ENCODE peak calls at places on chromosomes 7 and 10, in nine cellular contexts. G, M, H, S, V, N, T, D and I are unnamed samples.

GRCh38 chr7:46215987-46216567 is 295.0 kb upstream of the IGFBP3 start:
- DNase-seq in T (no peak), H (peak), N (no peak), V (peak), G (peak), S (peak), D (no peak), M (no peak), I (peak)

GRCh38 chr7:94803821-94804220 is 103.6 kb upstream of the PPP1R9A start:
- DNase-seq in S (no peak), G (no peak), N (no peak), T (no peak), H (no peak), M (no peak), V (no peak), D (no peak), I (no peak)

GRCh38 chr7:92754756-92755581 is 81.4 kb downstream of the CDK6 start:
- DNase-seq in N (no peak), G (no peak), D (no peak), S (no peak), M (no peak), T (no peak), V (no peak), H (no peak), I (no peak)

GRCh38 chr7:150974468-150975391 is 3.4 kb downstream of the KCNH2 start:
- DNase-seq in M (peak), V (no peak), S (no peak), N (peak), D (peak), G (peak), H (no peak), T (peak), I (peak)

GRCh38 chr10:80081801-80082750 is 3.6 kb downstream of the TMEM254 start:
- DNase-seq in N (no peak), M (peak), H (peak), T (no peak), D (peak), G (no peak), S (peak), V (no peak), I (no peak)

GRCh38 chr7:149474309-149475120 is 13.7 kb upstream of the ZNF777 start:
- DNase-seq in S (no peak), H (no peak), M (no peak), G (no peak), T (no peak), V (no peak), D (no peak), N (no peak), I (no peak)

GRCh38 chr7:1725199-1725701 is 55.2 kb downstream of the ELFN1 start:
- DNase-seq in V (no peak), H (peak), M (no peak), N (no peak), S (no peak), D (no peak), G (peak), T (no peak), I (peak)

GRCh38 chr10:33377658-33378025 is 43.2 kb upstream of the NRP1 start:
- DNase-seq in M (no peak), T (no peak), V (no peak), D (peak), S (no peak), N (no peak), H (peak), G (no peak), I (no peak)

GRCh38 chr7:39595102-39595620 is 28.2 kb upstream of the RALA start:
- DNase-seq in N (no peak), M (no peak), D (peak), T (no peak), G (no peak), V (no peak), H (no peak), S (no peak), I (no peak)

GRCh38 chr7:2215851-2216250 is 16.9 kb downstream of the MAD1L1 start:
- DNase-seq in M (no peak), T (no peak), G (no peak), D (no peak), N (no peak), S (no peak), H (no peak), V (no peak), I (peak)

GRCh38 chr10:92757066-92757716 is 67.4 kb downstream of the HHEX start:
- DNase-seq in H (peak), D (peak), G (peak), T (peak), M (peak), V (no peak), N (peak), S (peak), I (peak)

GRCh38 chr7:71925663-71926062 is 486.5 kb downstream of the CALN1 start:
- DNase-seq in H (no peak), M (peak), N (no peak), T (peak), D (no peak), G (peak), S (peak), V (no peak), I (no peak)

GRCh38 chr10:109701583-109702215 is 221.6 kb downstream of the XPNPEP1 start:
- DNase-seq in V (no peak), T (no peak), H (no peak), G (no peak), D (no peak), N (no peak), S (no peak), M (no peak), I (no peak)

GRCh38 chr10:97333351-97333600 is 1.3 kb downstream of the FRAT2 start:
- DNase-seq in H (no peak), T (peak), V (no peak), G (peak), N (no peak), S (peak), M (peak), D (peak), I (peak)

GRCh38 chr10:112744525-112744924 is 205.5 kb upstream of the TCF7L2 start:
- DNase-seq in S (no peak), N (no peak), G (no peak), D (no peak), T (no peak), M (no peak), H (no peak), V (no peak), I (no peak)

GRCh38 chr10:17910144-17910789 is 41.5 kb upstream of the SLC39A12 start:
- DNase-seq in M (peak), T (peak), V (peak), H (peak), G (peak), D (peak), N (peak), S (peak), I (peak)

GRCh38 chr7:139657749-139658148 is 120.0 kb downstream of the HIPK2 start:
- DNase-seq in M (no peak), S (no peak), N (no peak), G (no peak), T (no peak), D (no peak), V (no peak), H (no peak), I (no peak)

GRCh38 chr10:104548090-104548489 is 93.0 kb upstream of the SORCS3 start:
- DNase-seq in M (no peak), V (peak), S (peak), G (peak), N (no peak), H (peak), T (no peak), D (peak), I (no peak)

GRCh38 chr7:128131115-128131514 is 99.9 kb upstream of the LRRC4 start:
- DNase-seq in V (no peak), G (no peak), H (no peak), S (no peak), M (no peak), N (no peak), T (no peak), D (no peak), I (no peak)

GRCh38 chr10:104262055-104262454 is 6.9 kb upstream of the GSTO2 start:
- DNase-seq in H (no peak), S (peak), T (no peak), G (no peak), V (no peak), M (no peak), D (no peak), N (no peak), I (no peak)

GRCh38 chr7:106840342-106840741 is 24.7 kb upstream of the PIK3CG start:
- DNase-seq in S (peak), H (peak), N (peak), V (no peak), G (peak), M (no peak), D (peak), T (no peak), I (peak)

GRCh38 chr10:51926336-51926735 is 226.9 kb upstream of the CSTF2T start:
- DNase-seq in V (no peak), N (no peak), T (no peak), H (no peak), D (no peak), M (no peak), S (no peak), G (no peak), I (no peak)

GRCh38 chr10:93437946-93438795 is 44.0 kb downstream of the MYOF start:
- DNase-seq in M (peak), T (no peak), G (peak), V (no peak), S (peak), H (peak), D (peak), N (no peak), I (peak)

GRCh38 chr7:1738956-1739355 is 68.9 kb downstream of the ELFN1 start:
- DNase-seq in T (no peak), D (no peak), V (no peak), H (no peak), S (no peak), G (no peak), N (no peak), M (no peak), I (no peak)

GRCh38 chr10:59245751-59246150 is 69.3 kb downstream of the PHYHIPL start:
- DNase-seq in N (no peak), M (no peak), S (no peak), G (no peak), H (no peak), V (no peak), D (no peak), T (no peak), I (no peak)

GRCh38 chr10:118310822-118311221 is 31.3 kb downstream of the FAM204A start:
- DNase-seq in V (no peak), H (no peak), N (no peak), G (no peak), S (no peak), D (peak), M (no peak), T (no peak), I (no peak)

GRCh38 chr10:47299989-47300931 is at the start of gene GDF10:
- DNase-seq in D (no peak), N (no peak), M (no peak), H (no peak), V (peak), S (peak), T (no peak), G (peak), I (no peak)

GRCh38 chr10:47369251-47369894 is 14.7 kb downstream of the ZNF488 start:
- DNase-seq in S (no peak), M (no peak), T (no peak), H (no peak), N (no peak), D (no peak), G (no peak), V (no peak), I (peak)

GRCh38 chr7:7967909-7968543 is 570 bp upstream of the GLCCI1 start:
- DNase-seq in T (no peak), S (no peak), N (no peak), V (no peak), G (peak), M (no peak), D (no peak), H (no peak), I (peak)
- H3K27ac ChIP-seq in T (peak), S (no peak), N (peak), V (no peak), G (no peak), M (no peak), D (peak), H (peak), I (peak)

GRCh38 chr7:42858570-42858969 is 53.3 kb downstream of the C7orf25 start:
- DNase-seq in V (no peak), N (no peak), M (peak), G (no peak), H (peak), S (no peak), D (peak), T (no peak), I (peak)
- H3K4me2 ChIP-seq in V (no peak), N (no peak), M (no peak), G (no peak), H (peak), S (no peak), D (no peak), T (no peak), I (no peak)

DNA sequence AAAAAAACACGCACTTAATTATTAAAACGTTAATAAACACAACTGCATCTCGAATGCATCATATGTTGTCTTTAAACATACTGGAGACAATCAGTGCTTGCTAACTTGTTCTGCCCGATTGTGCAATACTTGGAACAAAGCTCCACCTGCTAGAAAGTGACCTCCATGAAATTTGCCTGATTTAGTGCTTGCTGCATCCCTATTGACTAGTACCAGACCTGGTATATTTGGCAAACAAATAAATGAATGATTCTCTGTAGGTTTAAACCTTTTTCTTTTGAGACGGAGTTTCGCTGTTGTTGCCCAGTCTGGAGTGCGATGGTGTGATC is 6.2 kb downstream of the BZW2 start:
- DNase-seq in D (no peak), V (no peak), G (no peak), M (no peak), T (no peak), H (no peak), S (no peak), N (no peak), I (no peak)
- H3K4me3 ChIP-seq in D (no peak), V (no peak), G (no peak), M (no peak), T (no peak), H (no peak), S (no peak), N (no peak), I (no peak)

GRCh38 chr7:120741371-120742042 is 116.4 kb downstream of the TSPAN12 start:
- DNase-seq in S (no peak), N (no peak), H (no peak), M (no peak), T (no peak), V (no peak), G (no peak), D (no peak), I (no peak)
- H3K27ac ChIP-seq in S (no peak), N (no peak), H (no peak), M (no peak), T (no peak), V (no peak), G (no peak), D (no peak), I (no peak)

GRCh38 chr7:55657654-55658053 is 85.4 kb upstream of the VOPP1 start:
- DNase-seq in D (no peak), H (no peak), M (no peak), S (peak), T (no peak), G (no peak), N (no peak), V (no peak), I (no peak)
- H3K4me2 ChIP-seq in D (no peak), H (no peak), M (no peak), S (no peak), T (no peak), G (no peak), N (no peak), V (no peak), I (no peak)

GRCh38 chr7:134781171-134781570 is 1.7 kb downstream of the CALD1 start:
- DNase-seq in H (no peak), N (no peak), V (no peak), G (no peak), T (no peak), M (no peak), S (no peak), D (no peak), I (no peak)
- H3K4me3 ChIP-seq in H (peak), N (no peak), V (no peak), G (peak), T (no peak), M (peak), S (no peak), D (peak), I (peak)

DNA sequence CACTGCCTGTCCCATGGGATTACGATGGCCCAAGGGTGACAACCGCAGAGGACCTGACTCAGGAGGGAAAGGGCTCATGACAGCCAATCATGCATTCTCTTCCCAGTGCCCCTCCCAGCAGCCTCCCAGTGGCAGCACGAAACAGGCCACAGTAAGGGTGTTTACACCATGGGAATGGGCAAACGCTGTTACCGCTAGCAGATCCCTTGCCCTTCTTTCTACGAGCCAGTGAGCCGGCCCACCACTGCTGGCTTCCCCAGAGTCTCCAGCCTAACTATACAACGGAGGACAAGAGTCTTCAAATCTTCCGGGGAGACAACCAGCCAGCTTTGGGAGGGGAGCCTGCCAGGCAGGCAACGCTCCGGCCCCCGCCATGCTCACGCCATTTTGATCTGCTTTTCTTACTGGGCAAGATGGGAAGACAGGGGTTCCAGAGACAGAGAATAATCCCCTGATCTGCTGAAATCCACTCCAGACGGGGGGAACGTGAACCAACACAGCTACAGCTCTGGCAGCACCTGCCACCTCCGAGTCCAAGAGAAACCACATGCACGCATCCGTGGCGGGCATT is 69.8 kb downstream of the SLC29A4 start:
- DNase-seq in G (no peak), T (no peak), V (no peak), N (no peak), S (no peak), H (no peak), M (no peak), D (no peak), I (peak)
- H3K27ac ChIP-seq in G (no peak), T (no peak), V (no peak), N (no peak), S (no peak), H (no peak), M (no peak), D (no peak), I (no peak)